ENCODE peak calls at places on chromosomes 16 and 17, in seven cellular contexts. R is glutamatergic neuron; A is CD8-positive, alpha-beta T cell; V is pancreas; J is cardiac muscle cell; M is fibroblast of pulmonary artery; K is neural crest cell. G is an unnamed sample.

GRCh38 chr16:9256196-9256595 is 164.8 kb downstream of the HAPSTR1 start:
- DNase-seq in J (no peak), K (peak; percentile 46), R (peak; percentile 73), M (no peak), A (no peak), V (peak; percentile 80), G (no peak)

GRCh38 chr17:10803350-10803749 is 549 bp downstream of the TMEM238L start:
- DNase-seq in J (no peak), R (no peak), V (no peak), K (no peak), M (no peak), A (no peak), G (no peak)

GRCh38 chr16:79715088-79715487 is 114.6 kb upstream of the MAF start:
- DNase-seq in R (no peak), A (no peak), M (no peak), K (no peak), J (no peak), V (no peak), G (no peak)

GRCh38 chr16:3472878-3473595 is 22.3 kb downstream of the C16orf90 start:
- DNase-seq in M (no peak), V (no peak), K (no peak), R (no peak), A (no peak), J (no peak), G (no peak)

GRCh38 chr16:10981697-10982216 is 37.4 kb downstream of the CLEC16A start:
- DNase-seq in A (no peak), J (no peak), R (peak; percentile 41), V (no peak), K (no peak), M (no peak), G (no peak)

GRCh38 chr17:3615160-3615870 is 6.1 kb upstream of the TRPV1 start:
- DNase-seq in A (no peak), J (no peak), M (no peak), R (no peak), K (no peak), V (no peak), G (no peak)

GRCh38 chr17:63232565-63233310 is 213.4 kb downstream of the CYB561 start:
- DNase-seq in M (no peak), V (peak; percentile 31), J (no peak), R (peak; percentile 54), A (no peak), K (no peak), G (no peak)

GRCh38 chr17:75843577-75844529 is at the start of gene UNC13D:
- DNase-seq in K (no peak), J (no peak), R (peak; percentile 21), M (no peak), V (peak; percentile 85), A (peak; percentile 35), G (no peak)

GRCh38 chr17:60156746-60157145 is 7.0 kb downstream of the CA4 start:
- DNase-seq in J (no peak), K (no peak), V (peak; percentile 36), M (no peak), R (no peak), A (no peak), G (no peak)

GRCh38 chr17:43940630-43941029 is 1.6 kb downstream of the PPY start:
- DNase-seq in M (peak; percentile 39), R (peak; percentile 85), V (no peak), K (peak; percentile 69), A (no peak), J (peak; percentile 46), G (no peak)

GRCh38 chr16:56538331-56538730 is 18.5 kb upstream of the BBS2 start:
- DNase-seq in A (no peak), K (no peak), V (no peak), R (no peak), J (no peak), M (no peak), G (no peak)

GRCh38 chr16:56530872-56531271 is 11.0 kb upstream of the BBS2 start:
- DNase-seq in K (no peak), V (no peak), R (no peak), J (no peak), A (no peak), M (no peak), G (no peak)

GRCh38 chr16:56534847-56535383 is 15.1 kb upstream of the BBS2 start:
- DNase-seq in K (no peak), R (no peak), M (no peak), A (no peak), V (no peak), J (no peak), G (no peak)

DNA sequence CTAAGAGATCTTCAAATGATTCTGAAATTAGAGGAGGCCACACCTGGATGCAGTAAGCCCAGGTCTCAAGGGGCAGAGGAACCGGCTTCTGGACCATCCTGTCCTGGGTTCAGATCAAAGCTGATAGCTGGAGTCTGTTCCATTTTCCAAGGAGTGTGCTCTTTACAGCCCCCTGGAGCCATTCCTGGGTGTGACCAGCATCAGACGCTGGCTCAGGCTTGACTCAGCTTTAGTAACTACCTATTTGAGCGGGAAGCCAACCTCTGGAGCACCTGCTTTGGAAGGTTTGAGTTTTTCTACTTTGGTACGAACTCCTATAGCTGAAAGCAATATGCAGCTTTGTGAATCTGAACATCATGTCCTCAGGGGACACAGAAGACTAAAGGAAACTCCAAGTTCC is 12.9 kb upstream of the BBS2 start:
- DNase-seq in M (no peak), J (no peak), V (no peak), R (no peak), K (no peak), A (no peak), G (no peak)
- TF ChIP-seq CTCF in M (no peak), J (no peak), V (no peak), R (no peak), K (no peak), A (no peak), G (peak; percentile 16)

GRCh38 chr16:14364112-14364385 is 266.0 kb downstream of the PARN start:
- DNase-seq in R (no peak), J (no peak), K (no peak), A (no peak), M (no peak), V (no peak), G (no peak)

GRCh38 chr16:14357328-14357727 is 272.7 kb downstream of the PARN start:
- DNase-seq in R (no peak), M (no peak), V (no peak), K (no peak), J (no peak), A (no peak), G (no peak)

GRCh38 chr16:14358697-14359305 is 271.3 kb downstream of the PARN start:
- DNase-seq in J (no peak), R (no peak), K (no peak), A (no peak), V (no peak), M (no peak), G (no peak)

GRCh38 chr16:14362774-14363371 is 267.2 kb downstream of the PARN start:
- DNase-seq in V (no peak), R (no peak), A (no peak), K (no peak), M (peak; percentile 11), J (no peak), G (no peak)

DNA sequence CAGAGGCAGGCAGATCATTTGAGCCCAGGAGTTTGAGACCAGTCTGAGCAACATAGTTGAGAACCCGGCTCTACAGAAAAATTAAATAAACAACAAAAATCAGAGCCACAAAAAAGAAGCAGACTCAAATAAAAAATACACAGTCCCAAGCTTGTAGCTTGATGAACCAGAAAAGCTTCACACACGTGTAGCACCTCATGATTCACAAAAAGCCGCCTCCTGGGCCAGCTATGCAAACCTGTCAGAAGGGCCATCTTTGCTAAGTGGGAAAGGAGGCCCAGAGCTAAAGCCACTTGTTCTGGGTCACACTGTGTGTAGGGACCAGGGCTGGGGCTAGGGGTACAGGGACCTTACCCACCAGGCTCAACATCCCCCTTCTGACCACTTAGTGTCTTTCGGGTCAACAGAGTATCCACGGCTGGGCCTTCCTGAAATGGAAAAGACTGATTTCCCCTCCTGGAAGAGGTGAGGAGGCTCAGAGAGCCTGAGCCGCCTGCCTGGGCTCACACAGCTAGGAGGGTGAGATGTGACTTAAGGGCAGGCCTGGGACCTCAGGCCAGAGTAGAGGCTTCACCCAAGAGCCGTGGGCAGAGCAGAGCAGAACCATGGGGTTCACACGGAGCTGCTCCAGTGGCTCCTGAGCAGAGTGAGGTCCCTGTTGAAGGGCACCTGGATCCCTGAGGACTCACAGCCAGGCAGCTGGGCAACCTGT is 269.6 kb downstream of the PARN start:
- DNase-seq in R (no peak), K (no peak), V (no peak), A (no peak), M (no peak), J (no peak), G (no peak)
- TF ChIP-seq CTCF in R (no peak), K (no peak), V (no peak), A (no peak), M (no peak), J (no peak), G (no peak)

GRCh38 chr17:58205936-58206335 is 13.1 kb downstream of the MKS1 start:
- DNase-seq in A (no peak), R (no peak), V (no peak), J (no peak), M (no peak), K (no peak), G (no peak)

GRCh38 chr17:58208344-58208743 is 10.7 kb downstream of the MKS1 start:
- DNase-seq in R (no peak), V (no peak), K (no peak), M (no peak), A (no peak), J (no peak), G (no peak)

GRCh38 chr17:58215685-58216084 is 3.4 kb downstream of the MKS1 start:
- DNase-seq in A (no peak), V (no peak), M (no peak), R (no peak), J (no peak), K (no peak), G (no peak)

GRCh38 chr17:58207451-58207850 is 11.6 kb downstream of the MKS1 start:
- DNase-seq in A (no peak), J (no peak), M (no peak), V (no peak), R (no peak), K (no peak), G (no peak)

DNA sequence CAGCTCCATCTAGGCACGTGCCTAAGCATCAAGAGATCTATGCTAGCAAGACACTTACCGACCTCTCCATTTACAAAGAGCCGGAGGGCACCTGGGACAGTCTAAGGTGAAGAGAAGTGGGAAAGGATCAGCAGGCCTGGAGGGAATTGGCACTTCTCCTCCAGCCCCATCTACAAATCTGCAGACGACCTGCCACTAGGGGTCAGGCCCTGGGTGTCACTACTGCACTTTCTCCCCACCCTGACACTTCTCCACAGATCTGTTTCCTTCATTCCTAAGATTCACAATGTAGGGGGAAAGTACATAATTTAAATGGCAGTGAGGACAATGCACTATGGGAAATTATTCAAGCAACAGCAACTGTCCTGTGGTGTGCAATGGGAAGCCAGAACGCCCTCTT is 8.1 kb downstream of the MKS1 start:
- DNase-seq in J (no peak), V (no peak), A (no peak), K (no peak), M (no peak), R (no peak), G (no peak)
- TF ChIP-seq CTCF in J (no peak), V (no peak), A (no peak), K (no peak), M (peak; percentile 1), R (peak; percentile 25), G (no peak)

DNA sequence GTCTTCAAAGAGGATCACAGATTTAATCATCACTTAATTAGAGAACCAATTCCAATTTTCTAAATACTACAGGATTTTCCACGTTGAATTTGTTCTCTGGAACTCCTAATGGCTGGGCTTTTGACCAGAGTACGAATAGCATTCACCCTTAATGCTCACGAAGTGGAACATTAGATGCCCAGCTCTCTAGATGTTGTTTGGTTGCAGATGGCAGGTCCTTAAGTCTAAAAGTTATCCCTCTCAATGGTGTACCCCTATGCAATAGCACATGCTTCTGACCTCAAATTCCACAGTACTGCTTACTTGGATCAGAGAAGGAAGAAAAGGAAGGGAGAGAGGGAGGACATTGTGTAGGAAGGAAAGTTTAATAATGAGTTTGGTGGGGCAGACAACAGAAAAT is 8.6 kb upstream of the NACA2 start:
- DNase-seq in M (no peak), K (no peak), R (no peak), V (no peak), A (no peak), J (no peak), G (no peak)
- TF ChIP-seq CTCF in M (no peak), K (no peak), R (no peak), V (no peak), A (no peak), J (no peak), G (no peak)

G was measured in chondrocyte.